ENCODE peak calls at places on chromosomes 5 and 9, in seven cellular contexts. I, O, L, X, E, Z and B are unnamed samples.

GRCh38 chr5:179051784-179052183 is 8.4 kb upstream of the ZNF354C start:
- DNase-seq in E (no peak), L (no peak), O (no peak), X (no peak), I (no peak), Z (no peak), B (no peak)

GRCh38 chr9:124551472-124552339 is 44.5 kb upstream of the NR5A1 start:
- DNase-seq in Z (peak), X (peak), O (peak), I (no peak), L (peak), E (peak), B (no peak)

GRCh38 chr9:110152704-110153374 is 55.1 kb downstream of the C9orf152 start:
- DNase-seq in E (peak), Z (peak), I (no peak), O (peak), L (peak), X (peak), B (no peak)

GRCh38 chr9:20640331-20641187 is 18.3 kb upstream of the MLLT3 start:
- DNase-seq in O (peak), Z (no peak), I (peak), L (no peak), E (no peak), X (peak), B (no peak)

GRCh38 chr5:2581418-2581817 is 170.1 kb downstream of the IRX2 start:
- DNase-seq in I (no peak), L (no peak), O (no peak), Z (no peak), E (no peak), X (no peak), B (no peak)

GRCh38 chr9:99076483-99077171 is 28.3 kb upstream of the TGFBR1 start:
- DNase-seq in Z (no peak), O (no peak), L (no peak), X (peak), E (no peak), I (no peak), B (no peak)

GRCh38 chr5:6454628-6455053 is 6.0 kb downstream of the UBE2QL1 start:
- DNase-seq in L (no peak), E (no peak), X (no peak), Z (no peak), O (no peak), I (no peak), B (peak)

GRCh38 chr9:122131401-122131921 is 28.1 kb downstream of the NDUFA8 start:
- DNase-seq in O (no peak), L (peak), I (no peak), E (no peak), Z (no peak), X (no peak), B (no peak)

GRCh38 chr9:115231116-115231515 is 113.2 kb upstream of the TNC start:
- DNase-seq in I (no peak), Z (no peak), L (no peak), E (no peak), O (no peak), X (no peak), B (no peak)

GRCh38 chr5:18114161-18114802 is 480.0 kb downstream of the TAF11L14 start:
- DNase-seq in I (no peak), X (peak), Z (no peak), L (no peak), E (peak), O (no peak), B (no peak)

GRCh38 chr5:37735649-37736347 is 104.0 kb downstream of the GDNF start:
- DNase-seq in X (no peak), I (no peak), L (peak), E (no peak), Z (peak), O (no peak), B (no peak)

GRCh38 chr5:83471405-83472212 is at the start of gene VCAN:
- DNase-seq in O (peak), L (peak), Z (no peak), X (peak), I (no peak), E (peak), B (peak)

GRCh38 chr5:159178978-159179377 is 30.4 kb downstream of the RNF145 start:
- DNase-seq in O (peak), Z (no peak), E (peak), L (no peak), I (no peak), X (peak), B (no peak)

GRCh38 chr5:95812100-95812472 is 10.4 kb downstream of the GLRX start:
- DNase-seq in Z (no peak), E (no peak), L (no peak), X (no peak), I (no peak), O (peak), B (no peak)

GRCh38 chr5:34998058-34998789 is 49.5 kb downstream of the AGXT2 start:
- DNase-seq in I (no peak), O (peak), X (no peak), E (peak), L (no peak), Z (no peak), B (no peak)

GRCh38 chr5:175590471-175590881 is 67.4 kb upstream of the HRH2 start:
- DNase-seq in O (peak), X (peak), L (no peak), I (no peak), Z (no peak), E (no peak), B (no peak)

GRCh38 chr9:6924988-6925563 is 167.3 kb downstream of the KDM4C start:
- DNase-seq in Z (no peak), O (no peak), L (no peak), X (no peak), E (no peak), I (no peak), B (no peak)

GRCh38 chr9:281753-282645 is 67.3 kb downstream of the DOCK8 start:
- DNase-seq in X (peak), I (no peak), Z (no peak), L (no peak), E (no peak), O (no peak), B (no peak)

GRCh38 chr5:53360811-53361210 is 119.6 kb upstream of the FST start:
- DNase-seq in L (no peak), X (no peak), E (peak), Z (no peak), O (peak), I (no peak), B (no peak)

GRCh38 chr5:134124289-134125194 is 10.1 kb downstream of the TCF7 start:
- DNase-seq in I (no peak), L (no peak), Z (no peak), X (peak), E (no peak), O (peak), B (no peak)

GRCh38 chr9:94490465-94490864 is 64.4 kb upstream of the PCAT7 start:
- DNase-seq in Z (no peak), X (peak), E (no peak), O (peak), I (no peak), L (peak), B (no peak)

GRCh38 chr5:157327771-157328170 is 61.8 kb downstream of the CYFIP2 start:
- DNase-seq in L (no peak), O (no peak), Z (no peak), I (no peak), E (no peak), X (no peak), B (no peak)

GRCh38 chr9:98807070-98807810 is at the start of gene GALNT12:
- DNase-seq in O (no peak), E (peak), X (peak), I (peak), L (peak), Z (no peak), B (no peak)

GRCh38 chr5:150441813-150442698 is 7.5 kb downstream of the RPS14 start:
- DNase-seq in L (no peak), I (no peak), O (no peak), X (no peak), E (no peak), Z (no peak), B (no peak)

GRCh38 chr5:57207681-57208080 is 33.8 kb downstream of the GPBP1 start:
- DNase-seq in Z (no peak), E (no peak), I (no peak), L (no peak), O (no peak), X (no peak), B (no peak)

GRCh38 chr9:36991516-36992134 is 42.4 kb downstream of the PAX5 start:
- DNase-seq in O (peak), I (no peak), Z (peak), X (peak), E (peak), L (peak), B (no peak)
- TF ChIP-seq CTCF in O (peak), I (peak), Z (peak), X (peak), E (peak), L (peak), B (no peak)

GRCh38 chr5:142014911-142015584 is 2.2 kb upstream of the GNPDA1 start:
- DNase-seq in E (peak), O (peak), L (peak), I (no peak), Z (peak), X (peak), B (no peak)

GRCh38 chr5:142013734-142014495 is 1.1 kb upstream of the GNPDA1 start:
- DNase-seq in Z (no peak), O (peak), L (no peak), I (no peak), E (peak), X (no peak), B (peak)

GRCh38 chr5:142011572-142012185 is 1.1 kb downstream of the GNPDA1 start:
- DNase-seq in Z (no peak), I (no peak), O (no peak), X (no peak), L (no peak), E (no peak), B (no peak)

GRCh38 chr5:142012186-142012785 is 541 bp downstream of the GNPDA1 start:
- DNase-seq in E (peak), I (peak), X (peak), L (peak), Z (peak), O (peak), B (peak)

GRCh38 chr5:142012792-142013388 is at the start of gene GNPDA1:
- DNase-seq in O (peak), Z (peak), I (peak), X (peak), L (peak), E (peak), B (peak)
- TF ChIP-seq CTCF in O (no peak), Z (peak), I (no peak), X (no peak), L (no peak), E (no peak), B (no peak)

GRCh38 chr5:117236941-117237340 is 662.3 kb upstream of the SEMA6A start:
- DNase-seq in I (no peak), Z (no peak), O (no peak), E (no peak), L (no peak), X (no peak), B (no peak)

GRCh38 chr5:117230375-117230774 is 655.8 kb upstream of the SEMA6A start:
- DNase-seq in L (no peak), E (no peak), I (no peak), X (no peak), O (no peak), Z (no peak), B (no peak)

DNA sequence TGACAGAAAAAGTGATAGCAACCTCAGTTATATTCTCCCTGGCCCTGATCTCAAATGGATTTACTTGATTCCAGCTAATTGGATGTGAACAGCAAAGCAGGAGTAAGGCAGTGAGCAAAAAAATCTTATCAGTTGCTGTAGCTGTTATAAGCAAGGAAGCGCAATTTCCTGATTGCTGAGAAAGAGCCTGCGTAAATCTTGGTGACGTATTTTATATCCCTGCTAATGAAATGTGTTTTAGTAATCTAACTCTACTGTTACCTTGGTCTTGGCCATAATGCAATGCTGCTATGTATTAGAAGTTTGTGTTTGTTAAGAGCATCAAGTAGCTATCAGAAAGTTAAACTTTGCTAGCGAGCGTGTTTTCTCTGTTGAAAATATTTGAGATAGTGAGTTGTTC is 661.2 kb upstream of the SEMA6A start:
- DNase-seq in O (no peak), L (no peak), X (no peak), E (no peak), I (no peak), Z (no peak), B (no peak)
- TF ChIP-seq CTCF in O (no peak), L (no peak), X (no peak), E (no peak), I (no peak), Z (no peak), B (no peak)

DNA sequence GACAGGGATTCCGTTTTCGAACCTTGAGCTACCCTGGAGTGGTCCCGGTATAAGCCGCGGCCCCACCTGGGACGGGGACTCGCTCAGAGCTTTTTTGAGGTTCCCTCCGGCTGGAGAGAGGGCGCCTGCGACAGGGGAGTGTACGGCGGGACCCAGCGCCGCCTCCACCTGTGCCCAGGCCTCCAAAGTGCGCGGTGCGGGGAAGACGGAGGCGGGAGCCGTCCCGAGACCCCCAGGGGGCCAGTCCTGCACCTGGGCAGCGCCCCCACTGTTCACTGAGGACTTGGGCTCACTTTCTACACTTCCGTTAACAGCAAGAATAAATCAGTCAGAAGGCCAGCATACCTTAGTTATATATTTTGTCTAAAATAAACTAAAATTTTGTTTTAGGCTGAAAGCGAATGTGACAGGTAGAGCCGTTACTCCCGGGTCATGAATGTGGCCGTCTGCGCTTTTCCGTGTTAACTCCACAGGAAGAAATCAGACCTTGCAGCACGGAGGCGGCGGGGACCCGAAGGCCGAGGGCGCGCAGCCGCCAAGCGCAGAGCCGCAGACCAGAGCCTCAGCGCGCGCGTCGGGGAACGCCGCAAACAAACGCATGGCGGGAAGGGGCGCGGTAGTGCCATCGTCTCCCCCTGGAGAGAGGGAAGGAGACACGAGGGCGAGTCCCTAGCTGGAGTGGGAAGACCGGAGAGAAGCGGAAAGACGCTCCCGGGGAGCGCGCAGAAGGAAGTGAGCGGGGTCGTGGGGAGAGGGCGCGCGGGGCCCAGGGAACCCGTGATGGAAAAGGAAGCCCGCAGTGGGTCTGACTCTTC is 14.1 kb downstream of the TRIM7 start:
- DNase-seq in E (peak), Z (peak), L (peak), O (peak), I (peak), X (peak), B (peak)
- TF ChIP-seq CTCF in E (peak), Z (peak), L (no peak), O (no peak), I (no peak), X (no peak), B (no peak)

GRCh38 chr9:4665357-4665756 is 923 bp downstream of the SPATA6L start:
- DNase-seq in I (no peak), E (peak), Z (no peak), X (no peak), O (peak), L (no peak), B (no peak)

GRCh38 chr9:4662989-4663792 is 1.1 kb downstream of the PLPP6 start:
- DNase-seq in I (no peak), Z (no peak), X (peak), E (peak), O (no peak), L (no peak), B (no peak)

GRCh38 chr9:4663956-4664355 is 1.9 kb downstream of the PLPP6 start:
- DNase-seq in L (no peak), I (no peak), O (no peak), X (peak), E (no peak), Z (no peak), B (no peak)

GRCh38 chr9:4661165-4662095 is 664 bp upstream of the PLPP6 start:
- DNase-seq in O (peak), X (peak), I (no peak), L (no peak), E (no peak), Z (no peak), B (no peak)

GRCh38 chr9:4662108-4662988 is at the start of gene PLPP6:
- DNase-seq in X (peak), Z (peak), E (peak), O (peak), I (peak), L (peak), B (peak)
- TF ChIP-seq CTCF in X (peak), Z (peak), E (peak), O (peak), I (no peak), L (peak), B (peak)

GRCh38 chr9:134317431-134318414 is 8.5 kb upstream of the RXRA start:
- DNase-seq in E (no peak), X (peak), Z (no peak), O (peak), L (peak), I (no peak), B (no peak)

GRCh38 chr9:134315716-134316443 is 10.4 kb upstream of the RXRA start:
- DNase-seq in I (no peak), L (peak), Z (no peak), O (no peak), X (no peak), E (no peak), B (no peak)

GRCh38 chr9:134318481-134318891 is 7.8 kb upstream of the RXRA start:
- DNase-seq in L (peak), E (no peak), O (no peak), X (no peak), I (no peak), Z (no peak), B (peak)

GRCh38 chr9:134314950-134315715 is 11.1 kb upstream of the RXRA start:
- DNase-seq in E (no peak), Z (no peak), I (no peak), X (no peak), L (peak), O (no peak), B (no peak)

GRCh38 chr9:134316444-134317160 is 9.7 kb upstream of the RXRA start:
- DNase-seq in O (peak), E (no peak), L (peak), I (no peak), Z (no peak), X (no peak), B (peak)
- TF ChIP-seq CTCF in O (no peak), E (no peak), L (no peak), I (no peak), Z (no peak), X (no peak), B (no peak)

DNA sequence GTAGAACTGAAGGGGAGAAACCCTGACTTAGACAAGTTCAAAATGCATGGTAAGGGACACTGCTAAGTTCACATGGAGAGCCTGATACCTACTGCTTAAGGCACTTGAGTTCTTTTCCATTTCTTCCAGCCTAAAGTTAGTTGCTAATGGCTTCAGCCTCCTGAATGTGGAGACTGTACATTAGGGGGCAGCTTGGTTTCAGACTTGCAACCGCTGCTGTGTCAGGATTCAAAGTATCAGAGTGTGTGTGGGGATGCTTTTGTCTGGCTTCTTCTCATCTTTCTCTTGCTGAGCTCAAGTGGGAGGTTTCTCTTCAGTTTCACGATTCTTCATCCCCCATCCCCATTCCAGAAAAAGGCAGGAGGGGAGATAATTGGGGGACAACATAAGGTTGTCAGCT is 49.4 kb downstream of the ATP10B start:
- DNase-seq in X (peak), I (no peak), L (no peak), Z (no peak), O (no peak), E (no peak), B (no peak)
- TF ChIP-seq CTCF in X (no peak), I (no peak), L (peak), Z (no peak), O (no peak), E (no peak), B (no peak)

GRCh38 chr5:59666709-59667108 is 226.8 kb downstream of the PDE4D start:
- DNase-seq in E (no peak), O (no peak), I (no peak), Z (no peak), L (no peak), X (no peak), B (no peak)
- TF ChIP-seq CTCF in E (no peak), O (no peak), I (no peak), Z (peak), L (no peak), X (no peak), B (no peak)

DNA sequence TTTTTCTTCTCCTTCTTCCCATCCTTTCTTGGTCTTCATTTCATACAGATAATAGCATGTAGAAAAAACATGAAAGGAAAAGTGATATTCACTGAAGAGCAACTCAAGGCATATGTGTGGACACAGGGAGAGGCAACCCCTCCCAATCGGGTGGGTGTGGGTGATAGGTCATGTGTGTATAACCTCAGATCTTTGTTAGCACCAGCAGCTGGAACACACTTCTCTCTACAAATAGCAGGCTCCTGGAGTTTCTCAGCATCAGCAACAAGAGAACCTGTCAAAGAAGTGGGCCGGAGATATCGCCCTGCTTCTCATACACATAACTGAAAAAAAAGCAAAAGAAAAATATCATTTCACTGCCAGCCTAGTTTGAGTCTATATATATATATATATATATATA is 426.4 kb downstream of the DTWD2 start:
- DNase-seq in I (no peak), O (no peak), E (no peak), X (no peak), Z (no peak), L (no peak), B (no peak)
- TF ChIP-seq CTCF in I (no peak), O (no peak), E (no peak), X (no peak), Z (no peak), L (no peak), B (no peak)